ENCODE peak calls at places on chromosomes 6 and 20, in five cellular contexts. H is GM23248, P is GM23338, W is OCI-LY7, Z is neural progenitor cell. N is an unnamed sample. For H3K4me1, the result is how much of the 10 kb centered on the place peaks cover.

GRCh38 chr6:63573899-63574553 is 1.7 kb downstream of the LOC128125822 start:
- DNase-seq in W (peak), Z (peak), P (peak), H (peak), N (peak)

GRCh38 chr6:13660273-13660672 is 45.1 kb downstream of the NOL7 start:
- DNase-seq in P (no peak), H (no peak), Z (no peak), W (no peak), N (no peak)

GRCh38 chr6:13767121-13767794 is 47.1 kb downstream of the MCUR1 start:
- DNase-seq in Z (peak), P (peak), H (peak), W (no peak), N (no peak)

GRCh38 chr6:167590193-167590592 is 236.5 kb upstream of the AFDN start:
- DNase-seq in P (no peak), W (no peak), H (no peak), Z (no peak), N (no peak)

GRCh38 chr20:23375827-23376226 is 13.8 kb downstream of the GZF1 start:
- DNase-seq in W (no peak), Z (no peak), H (no peak), P (no peak), N (no peak)

GRCh38 chr6:164148789-164149188 is 734.3 kb downstream of the QKI start:
- DNase-seq in Z (no peak), H (no peak), W (no peak), P (no peak), N (no peak)

GRCh38 chr6:169575365-169575764 is 126.5 kb downstream of the WDR27 start:
- DNase-seq in Z (no peak), H (no peak), W (no peak), P (no peak), N (no peak)

GRCh38 chr6:98764378-98764911 is 69.9 kb upstream of the POU3F2 start:
- DNase-seq in W (no peak), H (no peak), P (no peak), Z (no peak), N (peak)

GRCh38 chr20:29119141-29119540 is 2138.3 kb upstream of the DEFB115 start:
- DNase-seq in P (no peak), W (no peak), Z (no peak), H (no peak), N (no peak)

GRCh38 chr6:26267083-26267589 is 97.9 kb upstream of the BTN3A2 start:
- DNase-seq in H (no peak), Z (no peak), W (peak), P (no peak), N (no peak)

GRCh38 chr6:3919130-3919628 is 70.0 kb downstream of the FAM50B start:
- DNase-seq in Z (no peak), W (no peak), P (no peak), H (peak), N (no peak)

GRCh38 chr20:3045042-3045815 is 623 bp upstream of the MRPS26 start:
- DNase-seq in Z (no peak), P (peak), W (no peak), H (peak), N (peak)

GRCh38 chr6:72595812-72596211 is 26.1 kb upstream of the KCNQ5 start:
- DNase-seq in Z (no peak), P (no peak), H (no peak), W (no peak), N (peak)
- H3K4me1 ChIP-seq in Z (under half), P (under half), H (under half), W (under half), N (under half)

GRCh38 chr20:57680934-57681914 is 28.6 kb downstream of the PMEPA1 start:
- DNase-seq in H (no peak), W (peak), Z (no peak), P (no peak), N (peak)

GRCh38 chr20:57677323-57677982 is 32.4 kb downstream of the PMEPA1 start:
- DNase-seq in H (no peak), Z (no peak), P (no peak), W (no peak), N (no peak)

GRCh38 chr20:57678340-57678739 is 31.5 kb downstream of the PMEPA1 start:
- DNase-seq in P (no peak), Z (no peak), H (no peak), W (peak), N (peak)

GRCh38 chr20:57680131-57680716 is 29.6 kb downstream of the PMEPA1 start:
- DNase-seq in W (peak), H (no peak), Z (no peak), P (no peak), N (peak)

GRCh38 chr20:57679113-57679512 is 30.7 kb downstream of the PMEPA1 start:
- DNase-seq in P (no peak), W (peak), Z (no peak), H (no peak), N (peak)
- TF ChIP-seq EZH2phosphoT487 in P (no peak), W (no peak), Z (no peak), H (no peak), N (no peak)

GRCh38 chr6:155269765-155270164 is 6.0 kb downstream of the CLDN20 start:
- DNase-seq in P (no peak), H (no peak), Z (no peak), W (no peak), N (no peak)
- H3K4me1 ChIP-seq in P (under half), H (under half), Z (under half), W (under half), N (under half)

DNA sequence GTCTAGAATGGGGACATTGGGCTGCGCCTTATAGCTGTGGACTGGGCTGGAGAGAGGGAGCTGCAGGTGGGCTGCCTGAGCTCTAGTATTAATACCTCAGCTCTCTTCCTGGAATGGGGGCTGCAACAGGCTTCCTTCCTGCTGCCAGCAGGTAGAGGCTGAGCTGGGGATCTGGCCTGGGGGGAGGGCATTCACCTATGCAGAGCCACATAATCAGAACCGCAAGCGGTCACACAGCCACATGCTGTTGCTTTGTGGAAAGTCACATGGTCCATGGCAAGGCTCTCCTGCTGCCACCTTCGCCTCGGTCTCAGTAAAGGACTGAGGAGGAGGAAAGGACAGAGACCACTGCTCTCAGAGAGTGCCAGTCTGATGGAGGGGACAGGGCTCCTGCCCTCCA is 35.7 kb downstream of the ITPR3 start:
- DNase-seq in H (no peak), W (no peak), Z (no peak), P (no peak), N (no peak)
- TF ChIP-seq EZH2phosphoT487 in H (no peak), W (no peak), Z (no peak), P (no peak), N (no peak)